ENCODE peak calls at places on chromosomes 2 and 18, in nine cellular contexts. Z is NK-92 treated with Interleukin-12 subunit alpha and Interleukin-12 subunit beta, amount 100 ng/mL, for 24 hours; D is GM03348; W is H54; U is activated naive CD4-positive, alpha-beta T cell treated with anti-CD3 and anti-CD28 coated beads for 36 hours; X is central memory CD4-positive, alpha-beta T cell; Q is GM04503; E is AG04450; J is fibroblast of the conjunctiva. C is an unnamed sample.

GRCh38 chr2:86331391-86331790 is 6.0 kb downstream of the REEP1 start:
- DNase-seq in Z (no peak), D (no peak), W (no peak), U (no peak), X (no peak), Q (no peak), E (no peak), J (no peak), C (no peak)

GRCh38 chr2:145984541-145984940 is 1464.6 kb upstream of the ZEB2 start:
- DNase-seq in Z (no peak), D (no peak), W (no peak), U (no peak), X (no peak), Q (no peak), E (no peak), J (no peak), C (no peak)

GRCh38 chr2:236703310-236703709 is 133.7 kb downstream of the ACKR3 start:
- DNase-seq in Z (no peak), D (no peak), W (no peak), U (no peak), X (no peak), Q (no peak), E (no peak), J (no peak), C (no peak)

GRCh38 chr2:30385327-30385726 is 61.7 kb upstream of the LCLAT1 start:
- DNase-seq in Z (no peak), D (peak), W (no peak), U (no peak), X (no peak), Q (no peak), E (no peak), J (no peak), C (no peak)

GRCh38 chr2:221833972-221834371 is 261.9 kb upstream of the EPHA4 start:
- DNase-seq in Z (no peak), D (no peak), W (no peak), U (no peak), X (no peak), Q (no peak), E (no peak), J (no peak), C (no peak)

GRCh38 chr2:188813846-188814245 is 160.3 kb upstream of the COL3A1 start:
- DNase-seq in Z (no peak), D (no peak), W (no peak), U (no peak), X (no peak), Q (no peak), E (no peak), J (no peak), C (no peak)

GRCh38 chr2:40584432-40584831 is 132.5 kb upstream of the SLC8A1 start:
- DNase-seq in Z (no peak), D (no peak), W (no peak), U (no peak), X (no peak), Q (no peak), E (no peak), J (no peak), C (no peak)

GRCh38 chr18:63237911-63238710 is 81.5 kb downstream of the BCL2 start:
- DNase-seq in Z (no peak), D (peak), W (peak), U (no peak), X (no peak), Q (peak), E (peak), J (peak), C (peak)

GRCh38 chr2:217064234-217065103 is 204.6 kb upstream of the TNP1 start:
- DNase-seq in Z (no peak), D (no peak), W (no peak), U (no peak), X (no peak), Q (peak), E (no peak), J (no peak), C (no peak)

GRCh38 chr2:37585982-37586621 is 85.3 kb downstream of the CDC42EP3 start:
- DNase-seq in Z (no peak), D (peak), W (no peak), U (peak), X (peak), Q (peak), E (no peak), J (peak), C (no peak)

GRCh38 chr2:112724611-112725525 is 4.0 kb downstream of the NT5DC4 start:
- DNase-seq in Z (no peak), D (peak), W (peak), U (peak), X (no peak), Q (no peak), E (no peak), J (no peak), C (no peak)

C was measured in AG09319.